ENCODE peak calls at places on chromosomes 3 and 15, in six cellular contexts. X is activated naive CD4-positive, alpha-beta T cell; D is CD4-positive, alpha-beta memory T cell; V is HTR-8/SVneo; N is HCT116; O is heart right ventricle. M is an unnamed sample.

GRCh38 chr3:188197388-188197847 is 43.5 kb downstream of the LPP start:
- DNase-seq in X (no peak), D (no peak), O (peak), V (peak), N (no peak), M (no peak)

GRCh38 chr3:181541414-181541813 is 170.3 kb upstream of the SOX2 start:
- DNase-seq in V (no peak), N (no peak), X (no peak), O (no peak), D (no peak), M (no peak)

GRCh38 chr3:32973982-32974381 is 22.5 kb downstream of the CCR4 start:
- DNase-seq in N (no peak), V (no peak), O (no peak), X (no peak), D (peak), M (no peak)

GRCh38 chr3:37964716-37965115 is 25.9 kb upstream of the VILL start:
- DNase-seq in N (no peak), O (no peak), D (no peak), X (no peak), V (no peak), M (no peak)

GRCh38 chr3:4828279-4829030 is 150.8 kb upstream of the BHLHE40 start:
- DNase-seq in N (no peak), O (no peak), X (no peak), V (no peak), D (no peak), M (no peak)

GRCh38 chr15:62306851-62307504 is 141.9 kb upstream of the C2CD4B start:
- DNase-seq in D (no peak), O (peak), N (peak), X (no peak), V (peak), M (no peak)

GRCh38 chr3:146929696-146930095 is 324.6 kb upstream of the PLSCR5 start:
- DNase-seq in V (no peak), X (no peak), N (no peak), D (no peak), O (no peak), M (no peak)

GRCh38 chr3:172711457-172711800 is 562 bp upstream of the NCEH1 start:
- DNase-seq in O (no peak), N (no peak), V (peak), D (no peak), X (no peak), M (no peak)

GRCh38 chr3:159322322-159322939 is 520.6 kb downstream of the MFSD1 start:
- DNase-seq in O (no peak), D (no peak), N (peak), V (no peak), X (no peak), M (no peak)